ENCODE peak calls at places on chromosomes 2 and 18, in seven cellular contexts. Q, C, Y, X, A, S and J are unnamed samples.

GRCh38 chr2:238106698-238107524 is 6.8 kb downstream of the ESPNL start:
- DNase-seq in Q (no peak), C (no peak), Y (no peak), X (peak; percentile 49), A (peak; percentile 46), S (peak; percentile 73), J (peak; percentile 77)

GRCh38 chr2:9532421-9532820 is 23.2 kb downstream of the ADAM17 start:
- DNase-seq in Q (no peak), C (no peak), Y (no peak), X (no peak), A (no peak), S (no peak), J (no peak)

GRCh38 chr2:44686561-44686960 is 254.9 kb upstream of the SIX3 start:
- DNase-seq in Q (no peak), C (no peak), Y (no peak), X (no peak), A (no peak), S (no peak), J (no peak)

GRCh38 chr2:233026211-233026813 is 6.2 kb upstream of the NEU2 start:
- DNase-seq in Q (no peak), C (no peak), Y (no peak), X (no peak), A (no peak), S (no peak), J (no peak)

GRCh38 chr2:230520875-230521155 is 104.8 kb downstream of the SP100 start:
- DNase-seq in Q (no peak), C (no peak), Y (no peak), X (no peak), A (no peak), S (no peak), J (no peak)

GRCh38 chr2:64989982-64990614 is 899 bp downstream of the SLC1A4 start:
- DNase-seq in Q (no peak), C (no peak), Y (peak; percentile 60), X (no peak), A (peak; percentile 28), S (peak; percentile 61), J (no peak)

GRCh38 chr18:14189858-14190257 is 57.6 kb upstream of the ZNF519 start:
- DNase-seq in Q (no peak), C (no peak), Y (no peak), X (no peak), A (no peak), S (no peak), J (no peak)

GRCh38 chr2:238506669-238507068 is 79.9 kb downstream of the ASB1 start:
- DNase-seq in Q (no peak), C (no peak), Y (no peak), X (no peak), A (no peak), S (peak; percentile 31), J (no peak)

GRCh38 chr18:43875496-43875895 is 598.2 kb upstream of the SYT4 start:
- DNase-seq in Q (no peak), C (no peak), Y (no peak), X (no peak), A (no peak), S (no peak), J (no peak)

GRCh38 chr2:234676109-234676858 is 179.4 kb upstream of the ARL4C start:
- DNase-seq in Q (no peak), C (no peak), Y (no peak), X (no peak), A (no peak), S (no peak), J (no peak)

GRCh38 chr2:182636694-182637093 is 79.4 kb upstream of the DNAJC10 start:
- DNase-seq in Q (no peak), C (no peak), Y (no peak), X (no peak), A (no peak), S (no peak), J (no peak)

GRCh38 chr2:99608092-99608491 is 118.3 kb upstream of the REV1 start:
- DNase-seq in Q (no peak), C (no peak), Y (no peak), X (no peak), A (no peak), S (no peak), J (no peak)

GRCh38 chr2:12607971-12608370 is 108.8 kb upstream of the TRIB2 start:
- DNase-seq in Q (no peak), C (no peak), Y (no peak), X (no peak), A (no peak), S (no peak), J (no peak)

GRCh38 chr2:220999351-220999750 is 572.8 kb downstream of the EPHA4 start:
- DNase-seq in Q (no peak), C (no peak), Y (no peak), X (no peak), A (no peak), S (no peak), J (no peak)

GRCh38 chr18:475202-475624 is 25.3 kb downstream of the COLEC12 start:
- DNase-seq in Q (no peak), C (no peak), Y (no peak), X (no peak), A (no peak), S (no peak), J (no peak)

GRCh38 chr2:137435176-137435575 is 529.1 kb upstream of the HNMT start:
- DNase-seq in Q (no peak), C (no peak), Y (no peak), X (no peak), A (no peak), S (no peak), J (no peak)

GRCh38 chr18:79569720-79570119 is 109.9 kb upstream of the CTDP1 start:
- DNase-seq in Q (no peak), C (no peak), Y (no peak), X (peak; percentile 33), A (no peak), S (peak; percentile 55), J (peak; percentile 20)

GRCh38 chr2:80854831-80855230 is 550.3 kb upstream of the LRRTM1 start:
- DNase-seq in Q (no peak), C (no peak), Y (no peak), X (no peak), A (no peak), S (no peak), J (no peak)

GRCh38 chr2:237405006-237405559 is 8.9 kb downstream of the COL6A3 start:
- DNase-seq in Q (no peak), C (no peak), Y (no peak), X (no peak), A (no peak), S (no peak), J (no peak)

GRCh38 chr18:45359275-45360009 is 255.8 kb upstream of the SLC14A2 start:
- DNase-seq in Q (no peak), C (no peak), Y (no peak), X (no peak), A (peak; percentile 61), S (no peak), J (peak; percentile 44)

GRCh38 chr2:168534926-168535325 is 78.9 kb downstream of the CERS6 start:
- DNase-seq in Q (no peak), C (no peak), Y (no peak), X (no peak), A (no peak), S (peak; percentile 50), J (no peak)

GRCh38 chr2:83689402-83689801 is 769.7 kb downstream of the SUCLG1 start:
- DNase-seq in Q (no peak), C (no peak), Y (no peak), X (no peak), A (no peak), S (no peak), J (no peak)

GRCh38 chr2:8514274-8514662 is 167.6 kb upstream of the ID2 start:
- DNase-seq in Q (no peak), C (no peak), Y (no peak), X (no peak), A (no peak), S (no peak), J (no peak)

DNA sequence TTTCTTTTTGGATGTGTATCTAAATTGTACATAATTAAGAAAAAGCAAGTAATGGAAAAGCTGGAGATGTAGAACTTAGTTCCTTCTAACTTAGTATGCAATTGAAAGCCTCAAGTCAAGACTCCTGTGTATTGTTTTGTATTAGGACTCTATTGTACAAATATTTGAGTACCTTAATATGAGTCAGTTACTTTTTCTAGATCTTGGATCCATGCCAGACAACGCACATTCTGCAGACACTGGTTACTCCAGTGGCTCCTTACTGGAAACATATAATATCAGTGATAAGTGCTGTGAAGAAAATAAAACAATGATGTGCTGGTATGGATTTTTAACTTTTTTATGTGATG is 1.5 kb downstream of the SLC39A10 start:
- DNase-seq in Q (no peak), C (peak; percentile 63), Y (peak; percentile 59), X (no peak), A (no peak), S (no peak), J (no peak)
- H3K4me3 ChIP-seq in Q (peak overlapping the region; percentile 89), C (peak overlapping the region; percentile 81), Y (peak overlapping the region; percentile 88), X (no peak overlapping the region), A (peak overlapping the region; percentile 92), S (peak overlapping the region; percentile 67), J (peak overlapping the region; percentile 84)

GRCh38 chr18:48957136-48957535 is 6.4 kb upstream of the SMAD7 start:
- DNase-seq in Q (no peak), C (no peak), Y (no peak), X (no peak), A (no peak), S (no peak), J (no peak)
- H3K4me1 ChIP-seq in Q (peaks cover 15% of the 10 kb centered on the region), C (peaks cover 10% of the 10 kb centered on the region), Y (peaks cover 12% of the 10 kb centered on the region), X (peaks cover 7% of the 10 kb centered on the region), A (peaks cover 17% of the 10 kb centered on the region), S (peaks cover 8% of the 10 kb centered on the region), J (peaks cover 19% of the 10 kb centered on the region)

DNA sequence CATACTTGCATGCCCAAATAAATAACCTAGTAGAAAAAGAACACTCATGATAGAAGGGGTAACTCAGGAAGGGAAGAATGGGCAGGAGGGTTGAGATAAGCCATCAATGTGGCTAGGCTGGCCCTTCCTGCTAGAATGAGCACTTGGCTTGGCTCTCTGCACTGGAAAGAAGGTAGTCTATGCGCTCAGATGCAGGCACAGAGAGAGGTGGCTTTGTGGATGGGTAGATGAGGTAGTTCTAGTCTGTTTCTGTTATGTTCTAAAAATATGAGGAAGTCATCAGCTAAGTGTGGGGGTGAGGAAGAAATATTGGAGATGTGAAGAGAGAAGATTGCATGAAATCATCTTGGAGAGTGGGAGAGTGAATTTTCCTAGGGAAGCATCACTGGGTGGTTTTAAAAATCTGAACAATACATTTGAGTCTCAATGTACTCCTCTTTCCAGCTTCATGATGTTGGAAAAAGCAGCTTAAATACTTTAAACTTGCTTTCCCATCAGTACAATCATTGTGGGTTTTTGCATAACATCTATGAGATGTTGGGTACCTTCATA is 357.1 kb downstream of the CNTNAP5 start:
- DNase-seq in Q (no peak), C (no peak), Y (no peak), X (no peak), A (no peak), S (no peak), J (no peak)
- H3K4me3 ChIP-seq in Q (no peak overlapping the region), C (no peak overlapping the region), Y (no peak overlapping the region), X (no peak overlapping the region), A (no peak overlapping the region), S (no peak overlapping the region), J (no peak overlapping the region)

DNA sequence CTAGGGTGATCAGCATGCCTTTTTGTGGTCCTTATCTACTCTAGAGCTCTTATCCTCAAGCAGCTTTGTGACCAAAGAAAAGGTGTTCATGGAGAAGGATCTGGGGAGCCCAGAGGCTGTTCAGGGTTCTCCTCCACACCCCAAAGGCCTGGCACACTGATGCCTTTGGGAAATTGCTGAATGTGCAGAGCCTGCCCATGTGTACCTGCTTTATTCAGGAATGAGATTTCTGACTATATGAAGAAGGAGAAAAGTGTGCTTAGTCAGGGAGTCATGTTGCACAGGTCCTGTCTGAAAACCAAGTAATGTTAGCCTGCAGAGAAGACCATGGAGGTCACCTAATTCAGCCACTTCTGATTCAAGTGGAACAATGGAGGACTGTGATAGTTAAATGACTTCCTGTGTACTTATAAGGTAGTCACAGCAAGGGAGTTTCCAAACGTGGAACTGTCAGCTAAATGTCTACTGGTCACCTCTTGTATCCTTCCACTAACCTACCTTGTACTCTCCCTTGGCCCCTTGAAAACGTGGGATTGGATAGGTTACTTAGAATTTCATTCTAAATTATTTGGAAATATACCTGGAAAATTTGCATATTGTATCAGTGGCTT is 81.3 kb downstream of the LIMS1 start:
- DNase-seq in Q (no peak), C (no peak), Y (no peak), X (no peak), A (no peak), S (no peak), J (no peak)
- H3K4me1 ChIP-seq in Q (no peaks in the 10 kb centered on the region), C (peaks cover 77% of the 10 kb centered on the region), Y (peaks cover 48% of the 10 kb centered on the region), X (no peaks in the 10 kb centered on the region), A (peaks cover 65% of the 10 kb centered on the region), S (peaks cover 27% of the 10 kb centered on the region), J (peaks cover 77% of the 10 kb centered on the region)